ENCODE peak calls at places on chromosome 12, in six cellular contexts. O is AG09319; N is fibroblast of mammary gland; H is mammary epithelial cell; Q is esophagus squamous epithelium; L is CD4-positive, alpha-beta T cell. R is an unnamed sample.

GRCh38 chr12:42885677-42886076 is 296.1 kb upstream of the PRICKLE1 start:
- DNase-seq in O (no peak), N (no peak), L (no peak), Q (no peak), H (no peak), R (no peak)

GRCh38 chr12:105092336-105092735 is 8.1 kb upstream of the ALDH1L2 start:
- DNase-seq in H (peak), Q (no peak), O (no peak), N (no peak), L (no peak), R (no peak)

GRCh38 chr12:52872644-52873384 is 24.0 kb upstream of the KRT78 start:
- DNase-seq in Q (no peak), O (no peak), H (no peak), N (no peak), L (no peak), R (no peak)

GRCh38 chr12:6167327-6168280 is 32.6 kb upstream of the CD9 start:
- DNase-seq in Q (no peak), N (peak), L (no peak), H (peak), O (peak), R (no peak)

GRCh38 chr12:105554223-105554678 is 223.8 kb downstream of the C12orf75 start:
- DNase-seq in L (no peak), H (no peak), N (no peak), Q (no peak), O (no peak), R (no peak)

GRCh38 chr12:1832801-1833595 is 12.6 kb downstream of the LRTM2 start:
- DNase-seq in H (no peak), N (no peak), O (no peak), L (no peak), Q (no peak), R (no peak)

GRCh38 chr12:114869091-114869834 is 185.3 kb upstream of the TBX3 start:
- DNase-seq in L (no peak), O (peak), N (peak), H (no peak), Q (no peak), R (no peak)

GRCh38 chr12:32312049-32312670 is 87.2 kb upstream of the FGD4 start:
- DNase-seq in O (peak), Q (no peak), H (peak), L (no peak), N (peak), R (no peak)

GRCh38 chr12:52415870-52416750 is 10.0 kb upstream of the KRT82 start:
- DNase-seq in L (no peak), N (peak), O (peak), H (peak), Q (no peak), R (no peak)

GRCh38 chr12:132322206-132323132 is 6.9 kb downstream of the GALNT9 start:
- DNase-seq in N (no peak), Q (no peak), O (no peak), L (no peak), H (no peak), R (no peak)

GRCh38 chr12:98838282-98838681 is 193.2 kb downstream of the APAF1 start:
- DNase-seq in L (no peak), N (peak), Q (no peak), H (no peak), O (no peak), R (no peak)

GRCh38 chr12:98845957-98846356 is 200.9 kb downstream of the APAF1 start:
- DNase-seq in Q (no peak), H (no peak), N (no peak), O (no peak), L (no peak), R (no peak)

DNA sequence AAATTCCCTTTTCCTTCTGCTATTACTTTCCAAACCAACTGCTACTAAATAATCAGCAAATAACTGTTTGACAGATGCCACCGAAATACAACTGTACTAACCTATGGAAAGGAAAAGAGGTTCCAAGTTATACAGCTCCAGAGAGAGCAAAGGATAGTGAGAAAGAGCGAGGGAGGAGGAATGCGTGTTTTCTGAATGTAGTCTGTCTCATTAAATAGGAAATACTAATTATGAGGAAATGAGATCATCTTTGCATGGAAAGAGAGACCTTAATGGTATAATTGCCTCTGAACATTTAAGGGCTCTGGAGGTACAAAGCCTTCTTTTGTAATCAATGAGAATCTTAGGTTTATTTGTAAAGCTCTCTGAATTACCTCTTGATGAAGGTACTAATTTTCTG is 195.2 kb downstream of the APAF1 start:
- DNase-seq in Q (no peak), N (no peak), H (no peak), O (no peak), L (no peak), R (no peak)
- TF ChIP-seq CTCF in Q (no peak), N (no peak), H (no peak), O (no peak), L (no peak), R (no peak)

GRCh38 chr12:79686171-79686570 is 4.6 kb downstream of the PAWR start:
- DNase-seq in H (peak), Q (no peak), O (no peak), N (no peak), L (no peak), R (no peak)
- TF ChIP-seq CTCF in H (no peak), Q (no peak), O (no peak), N (no peak), L (no peak), R (no peak)

GRCh38 chr12:3038166-3038565 is 39.0 kb upstream of the TSPAN9 start:
- DNase-seq in O (no peak), H (no peak), L (no peak), N (no peak), Q (no peak), R (no peak)

GRCh38 chr12:3035171-3035570 is 42.0 kb upstream of the TSPAN9 start:
- DNase-seq in N (no peak), O (no peak), H (no peak), L (no peak), Q (no peak), R (no peak)

GRCh38 chr12:3034067-3034750 is 43.0 kb upstream of the TSPAN9 start:
- DNase-seq in O (peak), Q (no peak), L (no peak), H (peak), N (peak), R (peak)

GRCh38 chr12:3036901-3037600 is 40.1 kb upstream of the TSPAN9 start:
- DNase-seq in Q (no peak), H (no peak), N (no peak), O (no peak), L (no peak), R (no peak)

GRCh38 chr12:3035815-3036702 is 41.1 kb upstream of the TSPAN9 start:
- DNase-seq in L (no peak), Q (no peak), O (no peak), H (no peak), N (peak), R (no peak)
- TF ChIP-seq CTCF in L (no peak), Q (no peak), O (peak), H (no peak), N (peak), R (peak)

GRCh38 chr12:26153421-26154154 is 28.8 kb upstream of the BHLHE41 start:
- DNase-seq in O (peak), N (peak), Q (no peak), L (no peak), H (peak), R (no peak)
- TF ChIP-seq CTCF in O (peak), N (peak), Q (no peak), L (no peak), H (no peak), R (no peak)

GRCh38 chr12:118855858-118856257 is 125.5 kb upstream of the SRRM4 start:
- DNase-seq in L (no peak), N (no peak), Q (no peak), H (no peak), O (no peak), R (no peak)

GRCh38 chr12:118853634-118854033 is 127.7 kb upstream of the SRRM4 start:
- DNase-seq in Q (no peak), O (no peak), H (no peak), N (no peak), L (no peak), R (no peak)

GRCh38 chr12:118850244-118850825 is 131.0 kb upstream of the SRRM4 start:
- DNase-seq in H (no peak), N (no peak), O (no peak), Q (no peak), L (no peak), R (no peak)
- TF ChIP-seq CTCF in H (peak), N (peak), O (peak), Q (peak), L (no peak), R (peak)

GRCh38 chr12:49707127-49707811 is at the start of gene FMNL3:
- DNase-seq in O (peak), H (peak), L (peak), Q (peak), N (peak), R (peak)

GRCh38 chr12:49705479-49706267 is 1.5 kb downstream of the FMNL3 start:
- DNase-seq in H (peak), Q (no peak), O (no peak), L (no peak), N (peak), R (no peak)

GRCh38 chr12:49708851-49709250 is 1.6 kb upstream of the FMNL3 start:
- DNase-seq in Q (no peak), L (no peak), N (no peak), O (no peak), H (no peak), R (no peak)

GRCh38 chr12:49706351-49707126 is 666 bp downstream of the FMNL3 start:
- DNase-seq in Q (no peak), H (peak), L (peak), N (peak), O (no peak), R (peak)

GRCh38 chr12:49707812-49708147 is 575 bp upstream of the FMNL3 start:
- DNase-seq in O (no peak), L (no peak), Q (no peak), H (no peak), N (no peak), R (no peak)
- TF ChIP-seq CTCF in O (no peak), L (no peak), Q (no peak), H (no peak), N (no peak), R (peak)

GRCh38 chr12:54759751-54760150 is 94.6 kb upstream of the MUCL1 start:
- DNase-seq in Q (no peak), L (no peak), H (peak), N (peak), O (no peak), R (no peak)
- TF ChIP-seq CTCF in Q (no peak), L (no peak), H (peak), N (peak), O (no peak), R (peak)

GRCh38 chr12:56127485-56127887 is 581 bp upstream of the ESYT1 start:
- DNase-seq in H (no peak), N (no peak), L (no peak), Q (no peak), O (no peak), R (no peak)

GRCh38 chr12:56129210-56129691 is 1.2 kb downstream of the ESYT1 start:
- DNase-seq in N (peak), O (no peak), Q (no peak), H (peak), L (peak), R (peak)

GRCh38 chr12:56126732-56127239 is 1.3 kb upstream of the ESYT1 start:
- DNase-seq in L (no peak), O (no peak), Q (no peak), N (no peak), H (no peak), R (no peak)

GRCh38 chr12:56128669-56129209 is 672 bp downstream of the ESYT1 start:
- DNase-seq in H (peak), O (no peak), L (no peak), N (no peak), Q (no peak), R (no peak)

DNA sequence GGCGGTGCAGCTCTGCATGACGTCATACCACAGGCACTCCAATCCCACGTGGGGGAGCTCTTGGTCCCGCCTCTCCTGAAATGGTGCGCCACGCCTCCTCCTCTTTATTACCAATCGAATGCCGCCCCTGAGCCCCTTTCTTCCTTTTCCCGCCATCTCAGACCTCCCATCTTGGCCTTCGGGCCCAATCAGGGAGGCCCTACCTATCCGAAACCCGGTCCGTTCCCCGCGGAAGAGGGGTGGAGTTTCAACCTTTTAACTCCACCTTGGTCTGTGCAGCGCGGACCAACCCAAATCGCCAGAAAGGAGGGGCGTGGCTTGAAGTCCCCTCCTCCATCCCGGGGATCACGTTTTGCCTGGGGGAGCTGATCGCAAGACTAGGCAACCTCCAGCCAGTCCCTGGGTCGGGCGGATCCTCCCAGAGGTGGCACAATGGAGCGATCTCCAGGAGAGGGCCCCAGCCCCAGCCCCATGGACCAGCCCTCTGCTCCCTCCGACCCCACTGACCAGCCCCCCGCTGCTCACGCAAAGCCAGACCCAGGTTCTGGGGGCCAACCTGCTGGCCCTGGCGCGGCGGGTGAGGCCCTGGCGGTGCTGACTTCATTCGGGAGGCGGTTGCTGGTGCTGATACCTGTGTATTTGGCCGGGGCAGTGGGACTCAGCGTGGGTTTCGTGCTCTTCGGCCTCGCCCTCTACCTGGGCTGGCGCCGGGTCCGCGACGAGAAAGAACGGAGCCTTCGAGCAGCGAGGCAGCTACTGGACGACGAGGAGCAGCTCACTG is at the start of gene ESYT1:
- DNase-seq in L (peak), N (peak), H (peak), O (peak), Q (peak), R (peak)
- TF ChIP-seq CTCF in L (no peak), N (no peak), H (no peak), O (no peak), Q (peak), R (no peak)

DNA sequence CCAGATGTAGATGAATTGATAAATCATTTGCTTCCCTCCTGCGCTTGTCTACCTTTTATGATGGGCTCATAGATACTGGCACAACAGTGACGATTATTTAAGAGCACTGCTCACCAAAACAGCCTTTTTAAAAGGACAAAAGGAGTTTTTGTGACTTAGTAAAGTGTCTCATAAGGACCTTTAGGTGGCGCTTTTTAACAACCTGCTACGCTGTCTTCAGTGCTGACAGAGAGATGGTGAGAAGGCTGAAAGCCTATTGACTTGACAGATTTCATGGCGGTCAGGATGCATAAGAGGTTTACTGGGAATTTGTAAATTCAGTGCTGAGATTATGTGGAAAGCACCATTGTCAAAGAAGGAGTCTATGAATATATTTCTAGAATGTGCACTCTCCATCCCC is 87.6 kb downstream of the SLC15A5 start:
- DNase-seq in H (peak), N (no peak), O (peak), Q (no peak), L (no peak), R (no peak)
- TF ChIP-seq CTCF in H (peak), N (no peak), O (peak), Q (no peak), L (no peak), R (peak)

DNA sequence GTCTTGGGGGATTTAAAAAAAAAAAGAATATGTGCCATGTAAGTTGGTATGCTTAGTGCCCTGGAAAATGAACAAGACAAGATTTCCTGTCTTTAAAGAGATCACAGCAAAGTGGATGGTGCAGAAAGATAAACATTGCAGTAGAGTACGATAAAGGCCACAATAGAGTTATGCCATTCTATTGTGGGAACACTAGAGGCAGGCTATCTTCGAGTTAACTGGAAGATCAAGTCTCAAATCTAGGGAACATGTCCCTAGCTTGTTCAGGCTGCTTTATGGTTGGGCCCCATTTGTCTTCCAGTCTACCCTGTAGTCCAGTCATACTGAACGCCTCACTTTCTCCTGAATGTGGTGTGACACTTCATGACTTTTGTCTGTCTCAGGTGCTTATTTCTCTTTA is 18.7 kb upstream of the CCT2 start:
- DNase-seq in H (no peak), O (no peak), N (no peak), L (no peak), Q (no peak), R (no peak)
- TF ChIP-seq CTCF in H (no peak), O (no peak), N (peak), L (no peak), Q (no peak), R (peak)